ENCODE peak calls at places on chromosomes 6 and 20, in four cellular contexts. D, Y, Q and G are unnamed samples.

GRCh38 chr20:17965042-17965697 is 3.4 kb downstream of the SNX5 start:
- DNase-seq in D (no peak), Q (no peak), Y (no peak), G (no peak)

GRCh38 chr20:12166053-12166717 is 248.5 kb downstream of the BTBD3 start:
- DNase-seq in Q (peak; percentile 41), Y (no peak), D (no peak), G (peak; percentile 73)

GRCh38 chr6:150252714-150253444 is 110.0 kb downstream of the PPP1R14C start:
- DNase-seq in Q (no peak), D (peak; percentile 70), Y (no peak), G (no peak)

GRCh38 chr20:38231786-38232130 is 28.8 kb downstream of the KIAA1755 start:
- DNase-seq in Y (no peak), Q (peak; percentile 29), D (no peak), G (peak; percentile 53)

GRCh38 chr6:18039481-18039880 is 52.0 kb upstream of the KIF13A start:
- DNase-seq in Y (no peak), D (no peak), Q (no peak), G (no peak)

GRCh38 chr20:45055056-45055455 is 45.9 kb downstream of the KCNS1 start:
- DNase-seq in D (no peak), Q (no peak), Y (no peak), G (no peak)

GRCh38 chr20:37243937-37244571 is 17.6 kb downstream of the GHRH start:
- DNase-seq in Q (peak; percentile 71), D (peak; percentile 29), Y (peak; percentile 30), G (peak; percentile 34)

GRCh38 chr6:11616200-11616611 is 78.7 kb downstream of the TMEM170B start:
- DNase-seq in Q (no peak), Y (no peak), D (no peak), G (no peak)

GRCh38 chr20:59094576-59094975 is 52.0 kb upstream of the PRELID3B start:
- DNase-seq in Q (no peak), Y (no peak), D (no peak), G (no peak)

GRCh38 chr6:40629463-40629862 is 42.3 kb upstream of the LRFN2 start:
- DNase-seq in Y (no peak), D (no peak), Q (no peak), G (no peak)

GRCh38 chr6:50116390-50116789 is 66.7 kb upstream of the DEFB112 start:
- DNase-seq in Y (no peak), Q (no peak), D (no peak), G (no peak)

GRCh38 chr6:112232845-112233256 is 21.5 kb downstream of the LAMA4 start:
- DNase-seq in Q (peak; percentile 35), D (no peak), Y (no peak), G (peak; percentile 44)

GRCh38 chr6:162621246-162621645 is 106.3 kb downstream of the PRKN start:
- DNase-seq in D (no peak), Y (no peak), Q (peak; percentile 83), G (no peak)

GRCh38 chr6:89356644-89357043 is 4.1 kb upstream of the UBE2J1 start:
- DNase-seq in Q (no peak), Y (no peak), D (no peak), G (no peak)

GRCh38 chr6:163001341-163001740 is 273.6 kb downstream of the PACRG start:
- DNase-seq in Q (no peak), D (no peak), Y (no peak), G (no peak)

GRCh38 chr6:163983601-163984445 is 569.3 kb downstream of the QKI start:
- DNase-seq in D (peak; percentile 20), Y (no peak), Q (no peak), G (no peak)

GRCh38 chr6:166274163-166274562 is 34.0 kb downstream of the PRR18 start:
- DNase-seq in Y (no peak), Q (no peak), D (no peak), G (no peak)

GRCh38 chr6:160393966-160394653 is 45.9 kb downstream of the SLC22A3 start:
- DNase-seq in Q (no peak), Y (no peak), D (no peak), G (peak; percentile 62)
- H3K27ac ChIP-seq in Q (peak overlapping the region; percentile 21), Y (peak overlapping the region; percentile 72), D (no peak overlapping the region), G (no peak overlapping the region)

DNA sequence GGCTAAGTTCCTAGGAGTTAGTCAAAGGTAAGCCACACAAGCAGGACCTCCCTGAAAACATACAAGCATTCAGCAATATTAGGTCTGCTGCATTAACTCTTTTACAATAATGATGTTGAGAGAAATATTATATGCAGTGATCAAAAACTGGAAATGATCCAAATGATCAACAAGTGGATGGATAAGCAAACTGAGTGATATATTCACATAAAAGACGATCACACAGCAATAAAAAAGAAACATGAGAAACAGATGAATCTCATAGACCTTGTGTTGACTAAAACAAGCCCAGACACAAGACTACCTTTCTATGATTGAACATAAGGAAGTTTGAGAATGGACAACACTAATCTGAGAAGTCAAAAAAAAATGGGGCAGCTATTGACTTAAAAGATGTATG is 39.9 kb downstream of the LMBRD1 start:
- DNase-seq in Y (no peak), Q (no peak), D (no peak), G (no peak)
- TF ChIP-seq POLR2A in Y (no peak), Q (no peak), D (no peak), G (no peak)

DNA sequence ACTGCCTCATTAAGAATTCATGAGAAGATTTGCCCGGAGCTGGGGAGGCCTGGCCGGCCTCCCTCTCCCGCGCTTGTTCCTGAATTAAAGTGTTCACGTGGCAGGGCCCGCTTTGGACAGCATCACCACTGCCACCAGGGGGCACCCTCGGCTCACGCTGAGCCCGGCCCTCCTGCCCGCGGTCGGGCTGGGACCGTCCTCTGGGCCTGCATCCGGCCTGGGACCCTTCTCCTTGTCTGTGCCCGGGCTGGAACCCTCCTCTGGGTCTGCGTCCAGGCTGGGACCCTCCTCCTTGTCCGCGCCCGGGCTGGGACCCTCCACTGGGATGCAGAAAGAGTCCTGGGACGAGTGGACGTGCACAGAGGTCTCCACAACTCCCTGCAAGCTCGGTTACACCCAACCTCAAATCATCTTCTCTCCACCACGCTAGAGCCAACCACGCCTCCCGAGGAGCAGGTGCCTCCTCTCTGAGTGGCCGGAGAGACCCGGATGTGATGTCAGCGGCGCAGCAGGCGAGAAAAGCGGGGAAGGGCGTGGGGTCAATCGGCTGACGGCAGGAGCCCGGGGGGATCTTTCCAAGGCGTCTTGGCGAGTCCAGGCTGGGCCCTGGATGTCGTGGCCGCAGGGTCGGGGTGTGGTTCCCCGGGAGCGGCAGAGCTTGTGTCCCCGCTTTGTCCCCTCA is 50.9 kb upstream of the DACT2 start:
- DNase-seq in D (peak; percentile 76), Q (peak; percentile 69), Y (peak; percentile 78), G (peak; percentile 89)
- H3K27ac ChIP-seq in D (no peak overlapping the region), Q (no peak overlapping the region), Y (no peak overlapping the region), G (no peak overlapping the region)

GRCh38 chr6:168674595-168674994 is 233.6 kb downstream of the SMOC2 start:
- DNase-seq in D (no peak), Y (no peak), Q (no peak), G (no peak)
- TF ChIP-seq POLR2A in D (no peak), Y (no peak), Q (no peak), G (no peak)